ENCODE peak calls at places on chromosomes 2 and 18, in six cellular contexts. One of them, this sample, is unnamed.
A peak's percentile ranks its signal among the peaks of the same experiment; 100 is the strongest.

GRCh38 chr2:135299165-135299564 is 231.9 kb downstream of the ZRANB3 start:
- DNase-seq in brain microvascular endothelial cell: no peak
- DNase-seq in tibial artery: no peak
- DNase-seq in A673: peak; percentile 23
- DNase-seq in cardiac muscle cell: no peak
- DNase-seq in NT2/D1: peak; percentile 5
- DNase-seq in this sample: no peak

GRCh38 chr2:146370821-146371220 is 1474.0 kb upstream of the ACVR2A start:
- DNase-seq in tibial artery: no peak
- DNase-seq in A673: no peak
- DNase-seq in NT2/D1: no peak
- DNase-seq in brain microvascular endothelial cell: peak; percentile 25
- DNase-seq in cardiac muscle cell: no peak
- DNase-seq in this sample: no peak

GRCh38 chr2:237727363-237727762 is 71.2 kb upstream of the RBM44 start:
- DNase-seq in tibial artery: no peak
- DNase-seq in NT2/D1: no peak
- DNase-seq in cardiac muscle cell: no peak
- DNase-seq in brain microvascular endothelial cell: no peak
- DNase-seq in A673: no peak
- DNase-seq in this sample: no peak

GRCh38 chr2:23566236-23567142 is 181.5 kb downstream of the KLHL29 start:
- DNase-seq in A673: peak; percentile 50
- DNase-seq in brain microvascular endothelial cell: no peak
- DNase-seq in cardiac muscle cell: no peak
- DNase-seq in NT2/D1: no peak
- DNase-seq in tibial artery: no peak
- DNase-seq in this sample: peak; percentile 92

GRCh38 chr2:155099784-155100183 is 401.3 kb downstream of the KCNJ3 start:
- DNase-seq in brain microvascular endothelial cell: no peak
- DNase-seq in cardiac muscle cell: no peak
- DNase-seq in A673: no peak
- DNase-seq in tibial artery: no peak
- DNase-seq in NT2/D1: peak; percentile 60
- DNase-seq in this sample: no peak

GRCh38 chr2:190320696-190321095 is 1.1 kb upstream of the HIBCH start:
- DNase-seq in brain microvascular endothelial cell: no peak
- DNase-seq in tibial artery: no peak
- DNase-seq in A673: no peak
- DNase-seq in NT2/D1: no peak
- DNase-seq in cardiac muscle cell: no peak
- DNase-seq in this sample: no peak

GRCh38 chr18:79863161-79863945 is 65.6 kb downstream of the KCNG2 start:
- DNase-seq in tibial artery: peak; percentile 51
- DNase-seq in cardiac muscle cell: no peak
- DNase-seq in NT2/D1: no peak
- DNase-seq in brain microvascular endothelial cell: no peak
- DNase-seq in A673: no peak
- DNase-seq in this sample: peak; percentile 58

GRCh38 chr2:18465979-18466378 is 94.5 kb downstream of the RDH14 start:
- DNase-seq in brain microvascular endothelial cell: no peak
- DNase-seq in cardiac muscle cell: no peak
- DNase-seq in A673: no peak
- DNase-seq in tibial artery: no peak
- DNase-seq in NT2/D1: no peak
- DNase-seq in this sample: no peak

GRCh38 chr2:240917684-240918257 is 11.6 kb downstream of the CROCC2 start:
- DNase-seq in brain microvascular endothelial cell: no peak
- DNase-seq in tibial artery: peak; percentile 60
- DNase-seq in A673: no peak
- DNase-seq in cardiac muscle cell: no peak
- DNase-seq in NT2/D1: no peak
- DNase-seq in this sample: peak; percentile 46

GRCh38 chr2:31384771-31385276 is 29.7 kb downstream of the XDH start:
- DNase-seq in cardiac muscle cell: peak; percentile 91
- DNase-seq in brain microvascular endothelial cell: peak; percentile 80
- DNase-seq in NT2/D1: no peak
- DNase-seq in tibial artery: no peak
- DNase-seq in A673: no peak
- DNase-seq in this sample: no peak

GRCh38 chr2:228522276-228522675 is 340.8 kb upstream of the SPHKAP start:
- DNase-seq in tibial artery: no peak
- DNase-seq in NT2/D1: no peak
- DNase-seq in brain microvascular endothelial cell: no peak
- DNase-seq in cardiac muscle cell: no peak
- DNase-seq in A673: no peak
- DNase-seq in this sample: no peak

GRCh38 chr2:12452211-12452610 is 264.5 kb upstream of the TRIB2 start:
- DNase-seq in tibial artery: no peak
- DNase-seq in cardiac muscle cell: peak; percentile 61
- DNase-seq in brain microvascular endothelial cell: peak; percentile 67
- DNase-seq in A673: no peak
- DNase-seq in NT2/D1: no peak
- DNase-seq in this sample: no peak

GRCh38 chr2:25570161-25570840 is 103.1 kb downstream of the DTNB start:
- DNase-seq in A673: no peak
- DNase-seq in cardiac muscle cell: peak; percentile 75
- DNase-seq in brain microvascular endothelial cell: no peak
- DNase-seq in tibial artery: no peak
- DNase-seq in NT2/D1: no peak
- DNase-seq in this sample: no peak

GRCh38 chr2:80354858-80355257 is 50.3 kb upstream of the LRRTM1 start:
- DNase-seq in cardiac muscle cell: no peak
- DNase-seq in brain microvascular endothelial cell: no peak
- DNase-seq in NT2/D1: no peak
- DNase-seq in A673: no peak
- DNase-seq in tibial artery: no peak
- DNase-seq in this sample: no peak

GRCh38 chr2:200735061-200735460 is 76.6 kb upstream of the BZW1 start:
- DNase-seq in cardiac muscle cell: no peak
- DNase-seq in A673: peak; percentile 14
- DNase-seq in tibial artery: no peak
- DNase-seq in brain microvascular endothelial cell: no peak
- DNase-seq in NT2/D1: no peak
- DNase-seq in this sample: no peak
- H3K4me3 ChIP-seq in cardiac muscle cell: no peak overlapping the region
- H3K4me3 ChIP-seq in A673: no peak overlapping the region
- H3K4me3 ChIP-seq in tibial artery: no peak overlapping the region
- H3K4me3 ChIP-seq in brain microvascular endothelial cell: no peak overlapping the region
- H3K4me3 ChIP-seq in NT2/D1: no peak overlapping the region
- H3K4me3 ChIP-seq in this sample: no peak overlapping the region

GRCh38 chr2:39264733-39265132 is 21.0 kb upstream of the CDKL4 start:
- DNase-seq in A673: peak; percentile 39
- DNase-seq in tibial artery: no peak
- DNase-seq in cardiac muscle cell: no peak
- DNase-seq in NT2/D1: no peak
- DNase-seq in brain microvascular endothelial cell: no peak
- DNase-seq in this sample: no peak

GRCh38 chr2:39265315-39265714 is 21.5 kb upstream of the CDKL4 start:
- DNase-seq in NT2/D1: no peak
- DNase-seq in brain microvascular endothelial cell: no peak
- DNase-seq in tibial artery: no peak
- DNase-seq in cardiac muscle cell: no peak
- DNase-seq in A673: no peak
- DNase-seq in this sample: no peak

GRCh38 chr2:39256040-39256439 is 12.3 kb upstream of the CDKL4 start:
- DNase-seq in tibial artery: no peak
- DNase-seq in brain microvascular endothelial cell: no peak
- DNase-seq in cardiac muscle cell: no peak
- DNase-seq in NT2/D1: no peak
- DNase-seq in A673: no peak
- DNase-seq in this sample: no peak

GRCh38 chr2:39260087-39260486 is 16.3 kb upstream of the CDKL4 start:
- DNase-seq in brain microvascular endothelial cell: no peak
- DNase-seq in tibial artery: no peak
- DNase-seq in NT2/D1: no peak
- DNase-seq in A673: no peak
- DNase-seq in cardiac muscle cell: no peak
- DNase-seq in this sample: no peak
- H3K36me3 ChIP-seq in brain microvascular endothelial cell: peaks cover 26% of the 10 kb centered on the region
- H3K36me3 ChIP-seq in tibial artery: peaks cover 68% of the 10 kb centered on the region
- H3K36me3 ChIP-seq in NT2/D1: peaks cover 10% of the 10 kb centered on the region
- H3K36me3 ChIP-seq in A673: peaks cover 12% of the 10 kb centered on the region
- H3K36me3 ChIP-seq in cardiac muscle cell: peaks cover 42% of the 10 kb centered on the region
- H3K36me3 ChIP-seq in this sample: no peaks in the 10 kb centered on the region

GRCh38 chr18:2571200-2572143 is at the start of the genes METTL4 and NDC80:
- DNase-seq in A673: peak; percentile 92
- DNase-seq in tibial artery: peak; percentile 88
- DNase-seq in brain microvascular endothelial cell: peak; percentile 79
- DNase-seq in NT2/D1: peak; percentile 70
- DNase-seq in cardiac muscle cell: peak; percentile 93
- DNase-seq in this sample: peak; percentile 76

GRCh38 chr18:2572144-2572682 is 856 bp downstream of the NDC80 start:
- DNase-seq in tibial artery: no peak
- DNase-seq in cardiac muscle cell: no peak
- DNase-seq in A673: peak; percentile 6
- DNase-seq in NT2/D1: no peak
- DNase-seq in brain microvascular endothelial cell: no peak
- DNase-seq in this sample: no peak

GRCh38 chr18:2572892-2573291 is 1.5 kb downstream of the NDC80 start:
- DNase-seq in brain microvascular endothelial cell: no peak
- DNase-seq in tibial artery: no peak
- DNase-seq in A673: no peak
- DNase-seq in cardiac muscle cell: peak; percentile 32
- DNase-seq in NT2/D1: no peak
- DNase-seq in this sample: no peak

GRCh38 chr18:2570772-2571199 is 519 bp downstream of the METTL4 start:
- DNase-seq in brain microvascular endothelial cell: peak; percentile 74
- DNase-seq in A673: peak; percentile 77
- DNase-seq in tibial artery: peak; percentile 84
- DNase-seq in NT2/D1: no peak
- DNase-seq in cardiac muscle cell: peak; percentile 82
- DNase-seq in this sample: peak; percentile 70

GRCh38 chr18:2573408-2573807 is 2.1 kb downstream of the NDC80 start:
- DNase-seq in cardiac muscle cell: no peak
- DNase-seq in NT2/D1: no peak
- DNase-seq in brain microvascular endothelial cell: no peak
- DNase-seq in A673: no peak
- DNase-seq in tibial artery: no peak
- DNase-seq in this sample: no peak
- H3K4me3 ChIP-seq in cardiac muscle cell: peak overlapping the region; percentile 99
- H3K4me3 ChIP-seq in NT2/D1: peak overlapping the region; percentile 82
- H3K4me3 ChIP-seq in brain microvascular endothelial cell: peak overlapping the region; percentile 87
- H3K4me3 ChIP-seq in A673: peak overlapping the region; percentile 88
- H3K4me3 ChIP-seq in tibial artery: no peak overlapping the region
- H3K4me3 ChIP-seq in this sample: peak overlapping the region; percentile 59

GRCh38 chr2:84429328-84429727 is 29.8 kb downstream of the SUCLG1 start:
- DNase-seq in tibial artery: no peak
- DNase-seq in A673: no peak
- DNase-seq in cardiac muscle cell: no peak
- DNase-seq in NT2/D1: no peak
- DNase-seq in brain microvascular endothelial cell: no peak
- DNase-seq in this sample: no peak
- H3K36me3 ChIP-seq in tibial artery: peaks cover 87% of the 10 kb centered on the region
- H3K36me3 ChIP-seq in A673: peaks cover 39% of the 10 kb centered on the region
- H3K36me3 ChIP-seq in cardiac muscle cell: peaks cover 60% of the 10 kb centered on the region
- H3K36me3 ChIP-seq in NT2/D1: peaks cover 41% of the 10 kb centered on the region
- H3K36me3 ChIP-seq in brain microvascular endothelial cell: peaks cover 13% of the 10 kb centered on the region
- H3K36me3 ChIP-seq in this sample: peaks cover 4% of the 10 kb centered on the region

GRCh38 chr2:74881176-74881575 is 47.2 kb downstream of the HK2 start:
- DNase-seq in NT2/D1: no peak
- DNase-seq in brain microvascular endothelial cell: no peak
- DNase-seq in A673: no peak
- DNase-seq in cardiac muscle cell: no peak
- DNase-seq in tibial artery: no peak
- DNase-seq in this sample: no peak

GRCh38 chr2:74883011-74883410 is 49.1 kb downstream of the HK2 start:
- DNase-seq in brain microvascular endothelial cell: no peak
- DNase-seq in tibial artery: no peak
- DNase-seq in NT2/D1: no peak
- DNase-seq in cardiac muscle cell: no peak
- DNase-seq in A673: no peak
- DNase-seq in this sample: no peak

GRCh38 chr2:74882299-74882687 is 48.4 kb downstream of the HK2 start:
- DNase-seq in NT2/D1: no peak
- DNase-seq in tibial artery: no peak
- DNase-seq in brain microvascular endothelial cell: no peak
- DNase-seq in A673: no peak
- DNase-seq in cardiac muscle cell: no peak
- DNase-seq in this sample: no peak

GRCh38 chr2:74880054-74880728 is 46.3 kb downstream of the HK2 start:
- DNase-seq in brain microvascular endothelial cell: no peak
- DNase-seq in cardiac muscle cell: no peak
- DNase-seq in tibial artery: no peak
- DNase-seq in NT2/D1: no peak
- DNase-seq in A673: no peak
- DNase-seq in this sample: no peak

GRCh38 chr2:74881626-74882298 is 47.8 kb downstream of the HK2 start:
- DNase-seq in cardiac muscle cell: no peak
- DNase-seq in NT2/D1: no peak
- DNase-seq in A673: no peak
- DNase-seq in tibial artery: no peak
- DNase-seq in brain microvascular endothelial cell: no peak
- DNase-seq in this sample: no peak
- H3K4me3 ChIP-seq in cardiac muscle cell: no peak overlapping the region
- H3K4me3 ChIP-seq in NT2/D1: no peak overlapping the region
- H3K4me3 ChIP-seq in A673: no peak overlapping the region
- H3K4me3 ChIP-seq in tibial artery: no peak overlapping the region
- H3K4me3 ChIP-seq in brain microvascular endothelial cell: no peak overlapping the region
- H3K4me3 ChIP-seq in this sample: no peak overlapping the region

DNA sequence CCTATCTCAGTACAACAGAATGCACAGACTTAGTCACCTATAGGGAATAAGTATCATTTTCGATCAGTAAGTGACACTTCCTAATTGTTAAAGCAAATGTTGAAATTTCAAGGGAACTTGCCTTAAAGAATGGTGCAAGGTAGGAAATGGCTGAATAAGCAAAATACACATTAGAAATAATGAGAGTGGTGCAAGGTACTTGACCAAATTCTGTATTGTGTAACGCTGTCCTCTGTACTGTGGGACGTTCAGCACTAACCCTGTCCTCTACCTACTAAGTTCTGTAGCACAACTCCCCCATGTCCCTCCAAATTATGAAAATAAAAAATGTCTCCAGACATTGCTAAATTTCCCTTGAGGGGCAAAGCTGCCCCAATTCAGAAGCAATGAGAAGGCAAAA is 19.4 kb downstream of the MMADHC start:
- DNase-seq in cardiac muscle cell: no peak
- DNase-seq in brain microvascular endothelial cell: no peak
- DNase-seq in A673: no peak
- DNase-seq in NT2/D1: no peak
- DNase-seq in tibial artery: no peak
- DNase-seq in this sample: no peak
- H3K36me3 ChIP-seq in cardiac muscle cell: peaks cover 33% of the 10 kb centered on the region
- H3K36me3 ChIP-seq in brain microvascular endothelial cell: peaks cover 34% of the 10 kb centered on the region
- H3K36me3 ChIP-seq in A673: peaks cover 45% of the 10 kb centered on the region
- H3K36me3 ChIP-seq in NT2/D1: peaks cover 70% of the 10 kb centered on the region
- H3K36me3 ChIP-seq in tibial artery: peaks cover 36% of the 10 kb centered on the region
- H3K36me3 ChIP-seq in this sample: peaks cover 17% of the 10 kb centered on the region

GRCh38 chr18:13260114-13260926 is 41.8 kb downstream of the LDLRAD4 start:
- DNase-seq in brain microvascular endothelial cell: no peak
- DNase-seq in cardiac muscle cell: no peak
- DNase-seq in tibial artery: no peak
- DNase-seq in NT2/D1: no peak
- DNase-seq in A673: peak; percentile 74
- DNase-seq in this sample: no peak
- H3K4me3 ChIP-seq in brain microvascular endothelial cell: no peak overlapping the region
- H3K4me3 ChIP-seq in cardiac muscle cell: no peak overlapping the region
- H3K4me3 ChIP-seq in tibial artery: no peak overlapping the region
- H3K4me3 ChIP-seq in NT2/D1: no peak overlapping the region
- H3K4me3 ChIP-seq in A673: no peak overlapping the region
- H3K4me3 ChIP-seq in this sample: no peak overlapping the region